ENCODE peak calls at places on chromosome 18, in nine cellular contexts. K is mucosa of descending colon, N is endothelial cell, Y is GM12865, A is fibroblast of lung, I is ovary, G is psoas muscle, L is PC-9, E is AG10803. Z is an unnamed sample.

GRCh38 chr18:57910817-57911216 is 107.7 kb upstream of the ATP8B1 start:
- DNase-seq in K (no peak), N (peak; percentile 28), Y (peak; percentile 20), A (no peak), I (no peak), G (no peak), L (no peak), E (no peak), Z (no peak)

GRCh38 chr18:78786776-78787175 is 192.8 kb upstream of the SALL3 start:
- DNase-seq in K (no peak), N (no peak), Y (no peak), A (no peak), I (no peak), G (no peak), L (no peak), E (no peak), Z (no peak)

GRCh38 chr18:45012286-45012685 is 331.6 kb downstream of the SETBP1 start:
- DNase-seq in K (no peak), N (no peak), Y (no peak), A (no peak), I (no peak), G (no peak), L (no peak), E (peak; percentile 31), Z (no peak)

GRCh38 chr18:5543036-5543671 is 643 bp downstream of the EPB41L3 start:
- DNase-seq in K (no peak), N (peak; percentile 39), Y (no peak), A (no peak), I (peak; percentile 20), G (peak; percentile 55), L (no peak), E (no peak), Z (no peak)

GRCh38 chr18:58028109-58028784 is 15.8 kb upstream of the NEDD4L start:
- DNase-seq in K (no peak), N (no peak), Y (no peak), A (no peak), I (no peak), G (no peak), L (no peak), E (no peak), Z (no peak)

GRCh38 chr18:44195394-44196140 is 485.1 kb upstream of the SETBP1 start:
- DNase-seq in K (no peak), N (no peak), Y (no peak), A (no peak), I (no peak), G (no peak), L (no peak), E (no peak), Z (peak; percentile 2)

GRCh38 chr18:13577091-13577697 is 149.2 kb downstream of the FAM210A start:
- DNase-seq in K (no peak), N (no peak), Y (peak; percentile 92), A (no peak), I (no peak), G (no peak), L (no peak), E (peak; percentile 71), Z (no peak)

GRCh38 chr18:37452697-37453385 is 112.8 kb downstream of the CELF4 start:
- DNase-seq in K (no peak), N (no peak), Y (no peak), A (peak; percentile 40), I (peak; percentile 39), G (no peak), L (no peak), E (peak; percentile 49), Z (no peak)

DNA sequence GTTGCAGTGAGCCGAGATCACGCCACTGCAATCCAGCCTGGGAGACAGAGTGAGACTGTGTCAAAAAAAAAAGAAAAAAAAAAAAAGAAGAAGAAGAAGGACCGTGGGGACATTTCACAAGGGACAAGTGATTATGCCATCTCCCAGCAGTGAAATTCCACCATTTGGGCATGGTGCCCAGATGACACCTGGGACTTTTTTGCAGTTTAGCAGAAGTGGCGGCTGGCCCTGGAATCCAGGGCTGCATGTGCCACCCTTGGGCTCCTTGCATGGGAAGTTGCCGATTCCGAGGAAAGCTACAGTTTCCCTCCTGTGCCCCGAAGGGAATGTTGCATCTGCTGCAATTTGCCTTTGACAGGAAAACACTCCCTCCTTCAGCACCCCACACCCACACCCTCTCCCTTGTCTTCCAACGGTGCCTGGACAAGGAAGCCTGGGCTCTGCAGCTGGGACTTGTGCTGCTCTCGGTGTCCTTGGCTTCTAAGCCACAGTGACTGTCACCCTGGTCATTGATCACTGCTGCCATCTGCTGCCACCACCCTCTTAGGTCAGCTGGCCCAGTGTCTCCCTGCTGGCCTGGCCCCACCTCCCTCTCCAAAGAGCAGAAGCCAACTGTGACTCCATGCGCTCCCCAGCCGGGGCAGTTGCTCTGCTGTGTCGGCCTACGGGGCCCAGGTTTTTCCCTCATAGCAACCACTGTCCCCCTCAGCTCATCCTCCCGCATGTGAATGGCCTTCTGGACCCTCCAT is 56.4 kb upstream of the LRRC30 start:
- DNase-seq in K (no peak), N (peak; percentile 23), Y (no peak), A (no peak), I (no peak), G (no peak), L (no peak), E (no peak), Z (peak; percentile 17)
- TF ChIP-seq CTCF in K (no peak), N (no peak), Y (no peak), A (no peak), I (no peak), G (peak; percentile 7), L (no peak), E (no peak), Z (peak; percentile 6)

GRCh38 chr18:12008842-12009580 is 27.7 kb downstream of the IMPA2 start:
- DNase-seq in K (no peak), N (no peak), Y (no peak), A (no peak), I (no peak), G (no peak), L (no peak), E (no peak), Z (no peak)

GRCh38 chr18:12011962-12012549 is 30.7 kb downstream of the IMPA2 start:
- DNase-seq in K (no peak), N (no peak), Y (no peak), A (peak; percentile 79), I (no peak), G (no peak), L (no peak), E (no peak), Z (no peak)

GRCh38 chr18:12011199-12011961 is 30.1 kb downstream of the IMPA2 start:
- DNase-seq in K (peak; percentile 44), N (no peak), Y (no peak), A (no peak), I (no peak), G (no peak), L (no peak), E (no peak), Z (no peak)

GRCh38 chr18:12009581-12010140 is 28.4 kb downstream of the IMPA2 start:
- DNase-seq in K (no peak), N (no peak), Y (no peak), A (no peak), I (no peak), G (no peak), L (no peak), E (no peak), Z (no peak)

DNA sequence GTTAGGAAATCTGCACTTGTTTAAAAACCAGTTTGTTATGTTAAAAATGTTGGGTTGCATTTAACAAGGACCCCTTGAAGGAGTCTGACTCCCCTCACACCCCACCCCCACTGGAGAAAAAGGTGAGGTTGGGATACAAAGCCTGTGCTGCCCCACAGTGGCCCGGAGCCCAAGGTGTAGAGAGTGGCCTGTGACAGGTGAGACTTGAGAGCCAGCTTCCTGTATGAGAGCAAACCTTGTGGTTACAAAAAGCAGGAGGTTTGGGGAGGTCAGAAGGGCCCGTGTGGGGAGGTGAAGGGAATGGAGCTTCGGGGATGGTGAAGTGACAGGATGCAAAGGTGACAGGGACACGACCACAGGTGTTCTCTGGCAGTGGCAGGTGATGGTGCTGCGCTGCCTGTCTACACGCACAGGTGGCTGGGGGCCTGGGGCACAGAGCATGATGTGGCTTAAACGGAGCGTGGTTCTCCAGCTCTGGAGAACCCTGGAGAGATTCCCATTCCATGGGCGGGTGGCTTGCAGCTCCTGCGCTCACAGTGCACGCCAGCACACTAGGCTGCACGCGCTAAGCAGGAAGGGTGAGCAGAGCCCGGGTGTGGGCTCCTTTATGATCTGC is 29.0 kb downstream of the IMPA2 start:
- DNase-seq in K (peak; percentile 52), N (no peak), Y (no peak), A (no peak), I (no peak), G (no peak), L (no peak), E (no peak), Z (no peak)
- TF ChIP-seq CTCF in K (no peak), N (no peak), Y (no peak), A (no peak), I (no peak), G (no peak), L (no peak), E (no peak), Z (no peak)

GRCh38 chr18:63962137-63962536 is 7.7 kb upstream of the SERPINB8 start:
- DNase-seq in K (no peak), N (no peak), Y (no peak), A (no peak), I (no peak), G (no peak), L (peak; percentile 39), E (no peak), Z (peak; percentile 85)

GRCh38 chr18:63961430-63961980 is 8.4 kb upstream of the SERPINB8 start:
- DNase-seq in K (no peak), N (no peak), Y (no peak), A (no peak), I (no peak), G (no peak), L (no peak), E (no peak), Z (no peak)

GRCh38 chr18:63964908-63965307 is 5.0 kb upstream of the SERPINB8 start:
- DNase-seq in K (no peak), N (no peak), Y (no peak), A (no peak), I (no peak), G (no peak), L (no peak), E (no peak), Z (no peak)

GRCh38 chr18:63965716-63966330 is 4.1 kb upstream of the SERPINB8 start:
- DNase-seq in K (no peak), N (no peak), Y (no peak), A (no peak), I (no peak), G (no peak), L (no peak), E (no peak), Z (peak; percentile 34)

GRCh38 chr18:63963610-63964256 is 6.1 kb upstream of the SERPINB8 start:
- DNase-seq in K (peak; percentile 61), N (peak; percentile 38), Y (peak; percentile 71), A (peak; percentile 77), I (peak; percentile 17), G (no peak), L (peak; percentile 46), E (peak; percentile 76), Z (peak; percentile 83)
- TF ChIP-seq CTCF in K (peak; percentile 62), N (peak; percentile 33), Y (peak; percentile 78), A (peak; percentile 99), I (peak; percentile 57), G (peak; percentile 59), L (peak; percentile 72), E (peak; percentile 97), Z (peak; percentile 96)

GRCh38 chr18:31510319-31510718 is 12.3 kb downstream of the DSG2 start:
- DNase-seq in K (no peak), N (no peak), Y (no peak), A (no peak), I (no peak), G (no peak), L (peak; percentile 70), E (no peak), Z (peak; percentile 90)

GRCh38 chr18:31513189-31513907 is 15.4 kb downstream of the DSG2 start:
- DNase-seq in K (no peak), N (no peak), Y (no peak), A (peak; percentile 21), I (no peak), G (no peak), L (peak; percentile 87), E (peak; percentile 38), Z (peak; percentile 95)

GRCh38 chr18:31511098-31511497 is 13.1 kb downstream of the DSG2 start:
- DNase-seq in K (no peak), N (no peak), Y (no peak), A (no peak), I (no peak), G (no peak), L (no peak), E (no peak), Z (no peak)

GRCh38 chr18:31509571-31509970 is 11.6 kb downstream of the DSG2 start:
- DNase-seq in K (no peak), N (no peak), Y (no peak), A (no peak), I (no peak), G (no peak), L (no peak), E (no peak), Z (no peak)

DNA sequence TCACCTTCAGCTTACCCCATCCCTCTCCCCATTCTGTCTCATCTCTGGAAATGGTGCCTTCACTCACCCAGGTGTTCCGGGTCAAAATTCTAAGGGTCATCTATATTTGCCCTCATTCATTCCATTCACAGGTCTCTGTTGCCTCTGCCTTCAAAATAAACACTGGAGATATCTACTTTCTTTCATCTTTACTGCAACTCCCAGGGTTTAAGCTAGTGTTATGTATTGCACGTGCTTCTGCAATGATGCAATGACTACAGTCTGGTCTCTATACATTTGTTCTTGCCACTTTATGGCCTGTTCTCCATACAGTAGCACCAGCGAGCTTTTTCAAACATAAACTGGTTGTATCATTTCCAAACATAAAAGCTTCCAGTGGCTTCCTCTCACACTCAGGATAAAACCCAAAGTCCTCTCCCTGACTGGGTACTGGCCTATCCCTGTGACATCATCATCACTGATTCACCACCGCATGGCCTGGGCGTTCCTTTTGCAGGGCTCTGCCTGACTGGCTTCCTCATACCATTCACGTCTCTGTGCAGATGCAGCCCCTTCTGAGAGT is 14.3 kb downstream of the DSG2 start:
- DNase-seq in K (peak; percentile 85), N (no peak), Y (no peak), A (peak; percentile 48), I (no peak), G (no peak), L (peak; percentile 84), E (peak; percentile 25), Z (peak; percentile 98)
- TF ChIP-seq CTCF in K (no peak), N (no peak), Y (no peak), A (no peak), I (no peak), G (no peak), L (no peak), E (no peak), Z (no peak)